ENCODE peak calls at places on chromosomes 3 and 15, in nine cellular contexts. W is NCI-H774; E is HTR-8/SVneo; G is iris pigment epithelial cell; P is retina; U is hepatocyte; N is NCI-H1092; C is GM12865; M is stimulated activated CD4-positive, alpha-beta T cell treated with anti-CD3 and anti-CD28 coated beads, Interleukin-2, amount 100 ng/mL, for 24 hours. T is an unnamed sample.

GRCh38 chr3:46896386-46896785 is 18.9 kb downstream of the PTH1R start:
- DNase-seq in M (no peak), P (no peak), G (no peak), C (no peak), N (no peak), E (no peak), U (no peak), W (no peak), T (no peak)

GRCh38 chr3:9669720-9670432 is 20.6 kb downstream of the MTMR14 start:
- DNase-seq in M (no peak), U (no peak), C (no peak), W (no peak), N (no peak), P (no peak), E (no peak), G (peak), T (no peak)

GRCh38 chr3:23035927-23036640 is 167.0 kb upstream of the UBE2E2 start:
- DNase-seq in W (no peak), P (no peak), M (no peak), C (peak), G (no peak), U (peak), E (no peak), N (no peak), T (no peak)

GRCh38 chr15:99401971-99402732 is 150.9 kb downstream of the LRRC28 start:
- DNase-seq in C (no peak), M (no peak), G (no peak), E (no peak), P (no peak), W (no peak), N (no peak), U (no peak), T (no peak)

GRCh38 chr15:41692049-41692448 is 31.8 kb downstream of the MGA start:
- DNase-seq in G (no peak), W (no peak), N (no peak), P (no peak), U (no peak), C (peak), E (no peak), M (no peak), T (no peak)

GRCh38 chr3:110479676-110480075 is 591.9 kb upstream of the NECTIN3 start:
- DNase-seq in G (no peak), N (no peak), E (no peak), C (no peak), U (no peak), M (no peak), P (no peak), W (no peak), T (no peak)

GRCh38 chr3:119294402-119294888 is 262 bp downstream of the ARHGAP31 start:
- DNase-seq in M (peak), U (peak), N (no peak), C (peak), G (no peak), P (peak), W (no peak), E (peak), T (peak)

GRCh38 chr3:98705212-98705611 is 57.9 kb upstream of the ST3GAL6 start:
- DNase-seq in E (no peak), G (peak), M (no peak), P (no peak), C (no peak), N (no peak), W (no peak), U (no peak), T (no peak)

GRCh38 chr3:128424508-128425069 is 42.1 kb downstream of the DNAJB8 start:
- DNase-seq in C (no peak), N (no peak), P (no peak), U (no peak), M (no peak), G (peak), E (peak), W (no peak), T (no peak)

GRCh38 chr3:4898454-4899313 is 80.6 kb upstream of the BHLHE40 start:
- DNase-seq in W (no peak), P (no peak), N (no peak), G (peak), C (peak), U (no peak), E (peak), M (no peak), T (peak)

GRCh38 chr3:65952842-65953241 is 85.9 kb downstream of the MAGI1 start:
- DNase-seq in P (no peak), M (no peak), C (no peak), G (no peak), U (no peak), E (no peak), N (no peak), W (no peak), T (no peak)

GRCh38 chr3:151047636-151048035 is 37.8 kb upstream of the MED12L start:
- DNase-seq in P (no peak), G (peak), W (no peak), E (no peak), M (no peak), U (peak), C (peak), N (no peak), T (no peak)

GRCh38 chr3:49805884-49806701 is 3.0 kb downstream of the INKA1 start:
- DNase-seq in N (no peak), W (no peak), G (no peak), P (peak), M (no peak), C (peak), U (peak), E (no peak), T (peak)

GRCh38 chr15:46266691-46267090 is 631.9 kb downstream of the SQOR start:
- DNase-seq in M (no peak), U (no peak), W (no peak), N (no peak), C (no peak), G (no peak), E (no peak), P (peak), T (no peak)

GRCh38 chr3:59320080-59320479 is 270.3 kb upstream of the CFAP20DC start:
- DNase-seq in M (no peak), N (peak), E (no peak), U (peak), W (peak), G (no peak), P (no peak), C (no peak), T (no peak)

GRCh38 chr3:132545471-132545870 is 51.6 kb upstream of the ACKR4 start:
- DNase-seq in E (no peak), W (no peak), C (no peak), P (no peak), G (no peak), M (no peak), U (no peak), N (no peak), T (peak)

GRCh38 chr3:63972987-63973386 is 50.3 kb downstream of the PSMD6 start:
- DNase-seq in G (no peak), N (no peak), M (no peak), U (no peak), P (no peak), C (no peak), E (no peak), W (no peak), T (no peak)

GRCh38 chr15:95763426-95763825 is 567.1 kb upstream of the NR2F2 start:
- DNase-seq in C (no peak), P (no peak), E (no peak), U (no peak), W (no peak), N (no peak), M (no peak), G (no peak), T (no peak)

GRCh38 chr3:174441588-174442316 is 417.4 kb upstream of the NAALADL2 start:
- DNase-seq in W (peak), P (no peak), G (peak), C (no peak), N (peak), E (peak), U (no peak), M (no peak), T (peak)

GRCh38 chr3:42600958-42601675 is 631 bp downstream of the NKTR start:
- DNase-seq in C (peak), P (peak), U (peak), N (no peak), M (peak), E (peak), W (no peak), G (peak), T (peak)

GRCh38 chr3:50205719-50206276 is 727 bp downstream of the SLC38A3 start:
- DNase-seq in P (no peak), U (peak), M (peak), G (peak), C (peak), W (no peak), E (no peak), N (no peak), T (no peak)

GRCh38 chr15:81091889-81092558 is 42.0 kb upstream of the CFAP161 start:
- DNase-seq in G (peak), N (no peak), U (peak), M (no peak), W (no peak), E (peak), P (no peak), C (no peak), T (no peak)

GRCh38 chr15:33083232-33084006 is 111.1 kb downstream of the FMN1 start:
- DNase-seq in N (no peak), W (no peak), M (no peak), P (no peak), E (no peak), G (no peak), C (no peak), U (no peak), T (no peak)

GRCh38 chr3:64266065-64266874 is 41.0 kb upstream of the PRICKLE2 start:
- DNase-seq in E (peak), U (peak), M (no peak), N (no peak), G (peak), W (no peak), C (no peak), P (no peak), T (peak)

T was measured in MV-4-11.